ENCODE peak calls at places on chromosomes 11 and 22, in four cellular contexts. One of them, this sample, is unnamed.

GRCh38 chr11:13761250-13761649 is 92.8 kb downstream of the FAR1 start:
- DNase-seq in substantia nigra: no peak
- DNase-seq in sigmoid colon: no peak
- DNase-seq in HCT116: no peak
- DNase-seq in this sample: no peak

GRCh38 chr11:125807909-125808308 is 20.0 kb downstream of the PATE3 start:
- DNase-seq in sigmoid colon: no peak
- DNase-seq in substantia nigra: no peak
- DNase-seq in HCT116: no peak
- DNase-seq in this sample: no peak

GRCh38 chr22:24087071-24087795 is 76.1 kb downstream of the CABIN1 start:
- DNase-seq in HCT116: no peak
- DNase-seq in substantia nigra: no peak
- DNase-seq in sigmoid colon: peak
- DNase-seq in this sample: no peak

GRCh38 chr11:100684101-100685065 is 2.7 kb upstream of the ARHGAP42 start:
- DNase-seq in substantia nigra: no peak
- DNase-seq in HCT116: peak
- DNase-seq in sigmoid colon: no peak
- DNase-seq in this sample: no peak

GRCh38 chr11:69358398-69359080 is 64.6 kb downstream of the MYEOV start:
- DNase-seq in substantia nigra: no peak
- DNase-seq in HCT116: no peak
- DNase-seq in sigmoid colon: no peak
- DNase-seq in this sample: no peak

GRCh38 chr11:3886985-3887384 is 31.5 kb downstream of the STIM1 start:
- DNase-seq in HCT116: no peak
- DNase-seq in sigmoid colon: no peak
- DNase-seq in substantia nigra: no peak
- DNase-seq in this sample: no peak

GRCh38 chr11:8566613-8567210 is 27.3 kb downstream of the STK33 start:
- DNase-seq in sigmoid colon: no peak
- DNase-seq in HCT116: peak
- DNase-seq in substantia nigra: no peak
- DNase-seq in this sample: peak

GRCh38 chr22:31933816-31934482 is 10.4 kb upstream of the YWHAH start:
- DNase-seq in HCT116: no peak
- DNase-seq in sigmoid colon: no peak
- DNase-seq in substantia nigra: no peak
- DNase-seq in this sample: no peak

GRCh38 chr22:39363751-39364484 is 14.1 kb downstream of the SYNGR1 start:
- DNase-seq in HCT116: no peak
- DNase-seq in substantia nigra: no peak
- DNase-seq in sigmoid colon: no peak
- DNase-seq in this sample: no peak

GRCh38 chr11:70717961-70718595 is 319.7 kb downstream of the CTTN start:
- DNase-seq in HCT116: no peak
- DNase-seq in sigmoid colon: no peak
- DNase-seq in substantia nigra: no peak
- DNase-seq in this sample: no peak

GRCh38 chr22:48397531-48398180 is 1430.0 kb downstream of the BRD1 start:
- DNase-seq in substantia nigra: no peak
- DNase-seq in HCT116: no peak
- DNase-seq in sigmoid colon: no peak
- DNase-seq in this sample: no peak

GRCh38 chr11:134521452-134522289 is 109.6 kb upstream of the B3GAT1 start:
- DNase-seq in HCT116: no peak
- DNase-seq in substantia nigra: no peak
- DNase-seq in sigmoid colon: no peak
- DNase-seq in this sample: no peak

GRCh38 chr11:59207988-59208432 is 4.7 kb downstream of the MPEG1 start:
- DNase-seq in substantia nigra: peak
- DNase-seq in sigmoid colon: no peak
- DNase-seq in HCT116: no peak
- DNase-seq in this sample: no peak

GRCh38 chr11:69859275-69859934 is 40.2 kb upstream of the FGF3 start:
- DNase-seq in sigmoid colon: no peak
- DNase-seq in substantia nigra: no peak
- DNase-seq in HCT116: no peak
- DNase-seq in this sample: no peak

GRCh38 chr11:96338910-96339703 is 3.9 kb downstream of the MAML2 start:
- DNase-seq in sigmoid colon: peak
- DNase-seq in HCT116: no peak
- DNase-seq in substantia nigra: peak
- DNase-seq in this sample: no peak

GRCh38 chr11:125170001-125170405 is 5.5 kb downstream of the PKNOX2 start:
- DNase-seq in HCT116: no peak
- DNase-seq in substantia nigra: no peak
- DNase-seq in sigmoid colon: peak
- DNase-seq in this sample: no peak

GRCh38 chr11:8886332-8886731 is 24.7 kb upstream of the AKIP1 start:
- DNase-seq in sigmoid colon: no peak
- DNase-seq in substantia nigra: no peak
- DNase-seq in HCT116: no peak
- DNase-seq in this sample: no peak

GRCh38 chr22:26845016-26845728 is 187.8 kb downstream of the MIAT start:
- DNase-seq in substantia nigra: no peak
- DNase-seq in HCT116: no peak
- DNase-seq in sigmoid colon: no peak
- DNase-seq in this sample: peak

GRCh38 chr11:80307676-80308075 is 866.8 kb upstream of the TENM4 start:
- DNase-seq in substantia nigra: no peak
- DNase-seq in sigmoid colon: no peak
- DNase-seq in HCT116: no peak
- DNase-seq in this sample: no peak

GRCh38 chr11:65207918-65208784 is 26.4 kb downstream of the CAPN1 start:
- DNase-seq in HCT116: no peak
- DNase-seq in substantia nigra: no peak
- DNase-seq in sigmoid colon: no peak
- DNase-seq in this sample: no peak

GRCh38 chr22:37230673-37231405 is 13.2 kb downstream of the RAC2 start:
- DNase-seq in HCT116: no peak
- DNase-seq in substantia nigra: no peak
- DNase-seq in sigmoid colon: no peak
- DNase-seq in this sample: no peak
- H3K27ac ChIP-seq in HCT116: peak
- H3K27ac ChIP-seq in substantia nigra: no peak
- H3K27ac ChIP-seq in sigmoid colon: no peak
- H3K27ac ChIP-seq in this sample: no peak

DNA sequence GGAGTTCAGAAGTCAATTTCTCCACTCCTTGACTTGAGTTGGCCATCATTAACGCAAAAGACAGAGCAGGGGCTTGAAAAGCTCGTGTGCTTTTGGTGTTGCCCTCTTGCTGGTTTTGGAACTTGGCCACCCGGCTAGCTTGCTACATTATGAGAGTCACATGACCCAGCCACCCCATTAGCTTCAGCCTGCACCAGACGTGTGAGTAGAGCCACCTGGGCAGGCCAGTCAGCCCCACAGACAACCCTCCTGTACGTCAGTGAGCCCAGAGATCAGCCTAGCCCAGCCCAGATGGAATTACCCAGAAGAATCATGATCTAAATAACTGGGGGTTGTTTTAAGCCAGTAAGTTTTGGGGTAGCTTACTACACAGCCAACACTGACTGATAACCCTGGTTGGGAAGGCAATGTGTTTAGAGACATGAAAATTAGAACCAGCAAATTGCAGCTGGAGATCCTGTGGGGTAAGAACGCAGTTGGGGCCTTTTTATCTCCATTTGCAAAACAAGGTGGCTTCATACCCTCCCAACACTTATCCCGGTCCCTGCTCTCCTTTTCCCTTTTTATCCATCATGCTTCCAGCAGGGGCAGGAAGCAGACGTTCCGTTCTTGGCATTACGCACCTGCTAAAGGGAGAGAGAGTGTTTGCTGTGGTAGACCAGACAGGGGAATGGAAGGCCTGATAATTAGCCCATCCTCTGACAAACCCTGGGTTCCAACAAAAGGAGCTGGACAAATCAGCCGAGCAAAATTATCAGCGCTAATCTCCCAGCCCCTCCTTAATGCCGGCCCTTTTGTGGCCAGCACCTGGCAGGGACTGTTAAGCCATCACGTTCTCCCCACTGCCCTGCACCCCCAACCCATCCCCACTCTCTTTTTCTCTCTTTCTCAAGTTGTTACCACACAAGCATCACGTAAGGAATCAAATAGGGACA is 548.7 kb upstream of the CADM1 start:
- DNase-seq in substantia nigra: no peak
- DNase-seq in HCT116: no peak
- DNase-seq in sigmoid colon: no peak
- DNase-seq in this sample: no peak
- H3K27ac ChIP-seq in substantia nigra: no peak
- H3K27ac ChIP-seq in HCT116: no peak
- H3K27ac ChIP-seq in sigmoid colon: no peak
- H3K27ac ChIP-seq in this sample: no peak

GRCh38 chr22:30562391-30562790 is 12.1 kb downstream of the GAL3ST1 start:
- DNase-seq in substantia nigra: no peak
- DNase-seq in sigmoid colon: no peak
- DNase-seq in HCT116: peak
- DNase-seq in this sample: no peak

GRCh38 chr22:30566125-30566524 is 8.3 kb downstream of the GAL3ST1 start:
- DNase-seq in substantia nigra: no peak
- DNase-seq in HCT116: no peak
- DNase-seq in sigmoid colon: no peak
- DNase-seq in this sample: no peak

GRCh38 chr22:30564766-30565118 is 9.7 kb downstream of the GAL3ST1 start:
- DNase-seq in HCT116: no peak
- DNase-seq in substantia nigra: no peak
- DNase-seq in sigmoid colon: no peak
- DNase-seq in this sample: no peak

GRCh38 chr22:30565341-30565740 is 9.1 kb downstream of the GAL3ST1 start:
- DNase-seq in substantia nigra: no peak
- DNase-seq in sigmoid colon: no peak
- DNase-seq in HCT116: no peak
- DNase-seq in this sample: no peak

GRCh38 chr22:30564045-30564765 is 10.3 kb downstream of the GAL3ST1 start:
- DNase-seq in sigmoid colon: no peak
- DNase-seq in HCT116: no peak
- DNase-seq in substantia nigra: no peak
- DNase-seq in this sample: no peak
- H3K27ac ChIP-seq in sigmoid colon: no peak
- H3K27ac ChIP-seq in HCT116: no peak
- H3K27ac ChIP-seq in substantia nigra: peak
- H3K27ac ChIP-seq in this sample: no peak

GRCh38 chr22:49488943-49489342 is 338.7 kb downstream of the BRD1 start:
- DNase-seq in HCT116: no peak
- DNase-seq in sigmoid colon: no peak
- DNase-seq in substantia nigra: no peak
- DNase-seq in this sample: no peak

GRCh38 chr22:49486225-49486624 is 341.4 kb downstream of the BRD1 start:
- DNase-seq in sigmoid colon: no peak
- DNase-seq in HCT116: no peak
- DNase-seq in substantia nigra: no peak
- DNase-seq in this sample: no peak

GRCh38 chr22:49489821-49490220 is 337.9 kb downstream of the BRD1 start:
- DNase-seq in HCT116: no peak
- DNase-seq in substantia nigra: no peak
- DNase-seq in sigmoid colon: no peak
- DNase-seq in this sample: no peak

GRCh38 chr22:49490692-49491091 is 337.0 kb downstream of the BRD1 start:
- DNase-seq in sigmoid colon: no peak
- DNase-seq in substantia nigra: no peak
- DNase-seq in HCT116: no peak
- DNase-seq in this sample: no peak

DNA sequence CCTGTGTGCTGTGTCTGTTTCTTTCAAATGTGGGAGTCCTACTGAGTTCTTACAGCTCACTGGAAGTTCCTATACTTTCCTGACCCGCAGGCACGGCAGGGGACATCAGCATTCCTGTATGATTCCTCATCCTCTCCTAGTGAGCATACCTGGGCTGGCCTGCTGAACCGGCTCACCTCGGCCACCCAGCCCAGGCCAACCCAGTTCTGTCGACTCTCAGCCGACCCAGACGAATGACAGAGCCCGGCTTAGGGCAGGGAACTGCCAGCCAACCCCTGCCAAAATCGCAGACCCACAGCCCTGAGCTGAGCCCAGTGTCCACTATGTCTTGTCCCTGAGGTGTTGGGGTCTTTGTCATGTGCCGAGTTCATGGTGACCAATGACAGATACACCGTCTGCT is 339.7 kb downstream of the BRD1 start:
- DNase-seq in HCT116: peak
- DNase-seq in sigmoid colon: no peak
- DNase-seq in substantia nigra: no peak
- DNase-seq in this sample: no peak
- H3K27ac ChIP-seq in HCT116: peak
- H3K27ac ChIP-seq in sigmoid colon: no peak
- H3K27ac ChIP-seq in substantia nigra: no peak
- H3K27ac ChIP-seq in this sample: no peak

GRCh38 chr22:35923026-35923425 is 105.6 kb downstream of the RBFOX2 start:
- DNase-seq in sigmoid colon: no peak
- DNase-seq in substantia nigra: no peak
- DNase-seq in HCT116: no peak
- DNase-seq in this sample: no peak
- H3K27ac ChIP-seq in sigmoid colon: peak
- H3K27ac ChIP-seq in substantia nigra: no peak
- H3K27ac ChIP-seq in HCT116: no peak
- H3K27ac ChIP-seq in this sample: no peak

GRCh38 chr11:534592-535518 is 521 bp downstream of the HRAS start:
- DNase-seq in sigmoid colon: no peak
- DNase-seq in HCT116: no peak
- DNase-seq in substantia nigra: no peak
- DNase-seq in this sample: no peak
- H3K27ac ChIP-seq in sigmoid colon: peak
- H3K27ac ChIP-seq in HCT116: peak
- H3K27ac ChIP-seq in substantia nigra: peak
- H3K27ac ChIP-seq in this sample: peak

GRCh38 chr22:42972592-42973535 is 42.1 kb downstream of the PACSIN2 start:
- DNase-seq in substantia nigra: no peak
- DNase-seq in sigmoid colon: no peak
- DNase-seq in HCT116: no peak
- DNase-seq in this sample: no peak
- H3K27ac ChIP-seq in substantia nigra: no peak
- H3K27ac ChIP-seq in sigmoid colon: peak
- H3K27ac ChIP-seq in HCT116: no peak
- H3K27ac ChIP-seq in this sample: no peak

GRCh38 chr11:61364012-61364396 is 1.8 kb downstream of the TMEM138 start:
- DNase-seq in HCT116: no peak
- DNase-seq in sigmoid colon: no peak
- DNase-seq in substantia nigra: no peak
- DNase-seq in this sample: no peak
- H3K27ac ChIP-seq in HCT116: no peak
- H3K27ac ChIP-seq in sigmoid colon: no peak
- H3K27ac ChIP-seq in substantia nigra: no peak
- H3K27ac ChIP-seq in this sample: no peak

This sample was measured in SK-N-MC.